ENCODE peak calls at places on chromosomes 6 and 20, in ten cellular contexts. One of them, this sample, is unnamed.

GRCh38 chr6:5401845-5402738 is 140.8 kb downstream of the FARS2 start:
- DNase-seq in SK-N-MC: no peak
- DNase-seq in T-helper 9 cell: no peak
- DNase-seq in astrocyte of the cerebellum: no peak
- DNase-seq in H4: peak; percentile 17
- DNase-seq in dermis microvascular lymphatic vessel endothelial cell: peak; percentile 12
- DNase-seq in activated naive CD8-positive, alpha-beta T cell treated with anti-CD3 and anti-CD28 coated beads, Interleukin-2, amount 10 ng/mL, durations not matched to agents 7 days and 5 days: no peak
- DNase-seq in GM06990: no peak
- DNase-seq in T follicular helper cell: no peak
- DNase-seq in T1000: no peak
- DNase-seq in this sample: no peak

GRCh38 chr6:13365320-13365719 is 37.0 kb upstream of the TBC1D7 start:
- DNase-seq in astrocyte of the cerebellum: no peak
- DNase-seq in T1000: no peak
- DNase-seq in dermis microvascular lymphatic vessel endothelial cell: no peak
- DNase-seq in T follicular helper cell: no peak
- DNase-seq in H4: no peak
- DNase-seq in T-helper 9 cell: no peak
- DNase-seq in GM06990: no peak
- DNase-seq in SK-N-MC: no peak
- DNase-seq in activated naive CD8-positive, alpha-beta T cell treated with anti-CD3 and anti-CD28 coated beads, Interleukin-2, amount 10 ng/mL, durations not matched to agents 7 days and 5 days: no peak
- DNase-seq in this sample: no peak

GRCh38 chr6:79631800-79632172 is 657 bp downstream of the SH3BGRL2 start:
- DNase-seq in H4: no peak
- DNase-seq in activated naive CD8-positive, alpha-beta T cell treated with anti-CD3 and anti-CD28 coated beads, Interleukin-2, amount 10 ng/mL, durations not matched to agents 7 days and 5 days: no peak
- DNase-seq in T follicular helper cell: no peak
- DNase-seq in T-helper 9 cell: no peak
- DNase-seq in astrocyte of the cerebellum: no peak
- DNase-seq in GM06990: no peak
- DNase-seq in SK-N-MC: no peak
- DNase-seq in dermis microvascular lymphatic vessel endothelial cell: no peak
- DNase-seq in T1000: no peak
- DNase-seq in this sample: no peak

GRCh38 chr20:61387204-61387958 is 135.3 kb downstream of the CDH4 start:
- DNase-seq in activated naive CD8-positive, alpha-beta T cell treated with anti-CD3 and anti-CD28 coated beads, Interleukin-2, amount 10 ng/mL, durations not matched to agents 7 days and 5 days: no peak
- DNase-seq in GM06990: no peak
- DNase-seq in astrocyte of the cerebellum: peak; percentile 6
- DNase-seq in SK-N-MC: no peak
- DNase-seq in dermis microvascular lymphatic vessel endothelial cell: no peak
- DNase-seq in T-helper 9 cell: no peak
- DNase-seq in H4: no peak
- DNase-seq in T follicular helper cell: no peak
- DNase-seq in T1000: no peak
- DNase-seq in this sample: peak; percentile 74

GRCh38 chr6:8182209-8182845 is 80.0 kb upstream of the EEF1E1 start:
- DNase-seq in T1000: no peak
- DNase-seq in H4: no peak
- DNase-seq in GM06990: no peak
- DNase-seq in SK-N-MC: no peak
- DNase-seq in T-helper 9 cell: no peak
- DNase-seq in astrocyte of the cerebellum: no peak
- DNase-seq in T follicular helper cell: no peak
- DNase-seq in dermis microvascular lymphatic vessel endothelial cell: no peak
- DNase-seq in activated naive CD8-positive, alpha-beta T cell treated with anti-CD3 and anti-CD28 coated beads, Interleukin-2, amount 10 ng/mL, durations not matched to agents 7 days and 5 days: no peak
- DNase-seq in this sample: no peak

GRCh38 chr6:28258877-28259777 is at the start of gene NKAPL:
- DNase-seq in activated naive CD8-positive, alpha-beta T cell treated with anti-CD3 and anti-CD28 coated beads, Interleukin-2, amount 10 ng/mL, durations not matched to agents 7 days and 5 days: peak; percentile 65
- DNase-seq in T1000: no peak
- DNase-seq in astrocyte of the cerebellum: no peak
- DNase-seq in dermis microvascular lymphatic vessel endothelial cell: peak; percentile 51
- DNase-seq in H4: no peak
- DNase-seq in SK-N-MC: no peak
- DNase-seq in GM06990: peak; percentile 7
- DNase-seq in T follicular helper cell: no peak
- DNase-seq in T-helper 9 cell: no peak
- DNase-seq in this sample: no peak

GRCh38 chr6:37083243-37084138 is 78.0 kb downstream of the FGD2 start:
- DNase-seq in T follicular helper cell: no peak
- DNase-seq in T1000: no peak
- DNase-seq in T-helper 9 cell: no peak
- DNase-seq in astrocyte of the cerebellum: no peak
- DNase-seq in dermis microvascular lymphatic vessel endothelial cell: no peak
- DNase-seq in SK-N-MC: no peak
- DNase-seq in H4: no peak
- DNase-seq in GM06990: no peak
- DNase-seq in activated naive CD8-positive, alpha-beta T cell treated with anti-CD3 and anti-CD28 coated beads, Interleukin-2, amount 10 ng/mL, durations not matched to agents 7 days and 5 days: no peak
- DNase-seq in this sample: no peak

GRCh38 chr20:21179796-21180195 is 53.9 kb downstream of the KIZ start:
- DNase-seq in T-helper 9 cell: no peak
- DNase-seq in SK-N-MC: no peak
- DNase-seq in activated naive CD8-positive, alpha-beta T cell treated with anti-CD3 and anti-CD28 coated beads, Interleukin-2, amount 10 ng/mL, durations not matched to agents 7 days and 5 days: no peak
- DNase-seq in astrocyte of the cerebellum: no peak
- DNase-seq in T follicular helper cell: no peak
- DNase-seq in dermis microvascular lymphatic vessel endothelial cell: no peak
- DNase-seq in H4: no peak
- DNase-seq in GM06990: no peak
- DNase-seq in T1000: no peak
- DNase-seq in this sample: no peak

GRCh38 chr6:43464337-43464736 is 9.0 kb upstream of the DLK2 start:
- DNase-seq in T follicular helper cell: no peak
- DNase-seq in SK-N-MC: no peak
- DNase-seq in GM06990: no peak
- DNase-seq in T1000: no peak
- DNase-seq in dermis microvascular lymphatic vessel endothelial cell: no peak
- DNase-seq in astrocyte of the cerebellum: no peak
- DNase-seq in T-helper 9 cell: no peak
- DNase-seq in H4: no peak
- DNase-seq in activated naive CD8-positive, alpha-beta T cell treated with anti-CD3 and anti-CD28 coated beads, Interleukin-2, amount 10 ng/mL, durations not matched to agents 7 days and 5 days: no peak
- DNase-seq in this sample: no peak

GRCh38 chr20:32581839-32582658 is 3.1 kb downstream of the NOL4L start:
- DNase-seq in T follicular helper cell: no peak
- DNase-seq in T1000: no peak
- DNase-seq in dermis microvascular lymphatic vessel endothelial cell: no peak
- DNase-seq in astrocyte of the cerebellum: no peak
- DNase-seq in H4: no peak
- DNase-seq in SK-N-MC: no peak
- DNase-seq in GM06990: no peak
- DNase-seq in T-helper 9 cell: no peak
- DNase-seq in activated naive CD8-positive, alpha-beta T cell treated with anti-CD3 and anti-CD28 coated beads, Interleukin-2, amount 10 ng/mL, durations not matched to agents 7 days and 5 days: no peak
- DNase-seq in this sample: no peak

GRCh38 chr20:2179233-2179580 is 77.6 kb downstream of the STK35 start:
- DNase-seq in T1000: no peak
- DNase-seq in astrocyte of the cerebellum: no peak
- DNase-seq in T follicular helper cell: no peak
- DNase-seq in activated naive CD8-positive, alpha-beta T cell treated with anti-CD3 and anti-CD28 coated beads, Interleukin-2, amount 10 ng/mL, durations not matched to agents 7 days and 5 days: no peak
- DNase-seq in GM06990: no peak
- DNase-seq in H4: no peak
- DNase-seq in dermis microvascular lymphatic vessel endothelial cell: no peak
- DNase-seq in T-helper 9 cell: no peak
- DNase-seq in SK-N-MC: no peak
- DNase-seq in this sample: no peak

GRCh38 chr6:90393232-90393884 is 96.7 kb upstream of the BACH2 start:
- DNase-seq in T follicular helper cell: peak; percentile 44
- DNase-seq in astrocyte of the cerebellum: no peak
- DNase-seq in SK-N-MC: peak; percentile 24
- DNase-seq in T-helper 9 cell: peak; percentile 53
- DNase-seq in dermis microvascular lymphatic vessel endothelial cell: peak; percentile 16
- DNase-seq in T1000: no peak
- DNase-seq in GM06990: no peak
- DNase-seq in activated naive CD8-positive, alpha-beta T cell treated with anti-CD3 and anti-CD28 coated beads, Interleukin-2, amount 10 ng/mL, durations not matched to agents 7 days and 5 days: peak; percentile 69
- DNase-seq in H4: peak; percentile 49
- DNase-seq in this sample: no peak

GRCh38 chr20:64106981-64107735 is at the start of gene NPBWR2:
- DNase-seq in GM06990: no peak
- DNase-seq in H4: no peak
- DNase-seq in T1000: no peak
- DNase-seq in astrocyte of the cerebellum: no peak
- DNase-seq in T follicular helper cell: no peak
- DNase-seq in dermis microvascular lymphatic vessel endothelial cell: no peak
- DNase-seq in activated naive CD8-positive, alpha-beta T cell treated with anti-CD3 and anti-CD28 coated beads, Interleukin-2, amount 10 ng/mL, durations not matched to agents 7 days and 5 days: peak; percentile 34
- DNase-seq in T-helper 9 cell: no peak
- DNase-seq in SK-N-MC: no peak
- DNase-seq in this sample: no peak

GRCh38 chr20:53805895-53806384 is 212.3 kb upstream of the ZNF217 start:
- DNase-seq in SK-N-MC: no peak
- DNase-seq in T-helper 9 cell: no peak
- DNase-seq in GM06990: no peak
- DNase-seq in H4: peak; percentile 51
- DNase-seq in astrocyte of the cerebellum: no peak
- DNase-seq in T1000: peak; percentile 86
- DNase-seq in T follicular helper cell: no peak
- DNase-seq in activated naive CD8-positive, alpha-beta T cell treated with anti-CD3 and anti-CD28 coated beads, Interleukin-2, amount 10 ng/mL, durations not matched to agents 7 days and 5 days: no peak
- DNase-seq in dermis microvascular lymphatic vessel endothelial cell: peak; percentile 34
- DNase-seq in this sample: peak; percentile 68

GRCh38 chr6:27541212-27541931 is 68.5 kb upstream of the ZNF184 start:
- DNase-seq in T follicular helper cell: no peak
- DNase-seq in SK-N-MC: no peak
- DNase-seq in H4: no peak
- DNase-seq in T1000: no peak
- DNase-seq in GM06990: no peak
- DNase-seq in T-helper 9 cell: no peak
- DNase-seq in activated naive CD8-positive, alpha-beta T cell treated with anti-CD3 and anti-CD28 coated beads, Interleukin-2, amount 10 ng/mL, durations not matched to agents 7 days and 5 days: no peak
- DNase-seq in dermis microvascular lymphatic vessel endothelial cell: no peak
- DNase-seq in astrocyte of the cerebellum: no peak
- DNase-seq in this sample: no peak

GRCh38 chr6:71585472-71585871 is 296.9 kb downstream of the OGFRL1 start:
- DNase-seq in GM06990: no peak
- DNase-seq in activated naive CD8-positive, alpha-beta T cell treated with anti-CD3 and anti-CD28 coated beads, Interleukin-2, amount 10 ng/mL, durations not matched to agents 7 days and 5 days: no peak
- DNase-seq in astrocyte of the cerebellum: no peak
- DNase-seq in dermis microvascular lymphatic vessel endothelial cell: no peak
- DNase-seq in SK-N-MC: no peak
- DNase-seq in T-helper 9 cell: no peak
- DNase-seq in T1000: no peak
- DNase-seq in T follicular helper cell: no peak
- DNase-seq in H4: no peak
- DNase-seq in this sample: no peak

GRCh38 chr6:84329077-84329476 is 101.6 kb upstream of the CEP162 start:
- DNase-seq in activated naive CD8-positive, alpha-beta T cell treated with anti-CD3 and anti-CD28 coated beads, Interleukin-2, amount 10 ng/mL, durations not matched to agents 7 days and 5 days: no peak
- DNase-seq in T1000: no peak
- DNase-seq in SK-N-MC: no peak
- DNase-seq in H4: no peak
- DNase-seq in GM06990: no peak
- DNase-seq in T follicular helper cell: no peak
- DNase-seq in dermis microvascular lymphatic vessel endothelial cell: no peak
- DNase-seq in T-helper 9 cell: no peak
- DNase-seq in astrocyte of the cerebellum: no peak
- DNase-seq in this sample: no peak

GRCh38 chr20:61349447-61350165 is 97.5 kb downstream of the CDH4 start:
- DNase-seq in H4: no peak
- DNase-seq in astrocyte of the cerebellum: no peak
- DNase-seq in activated naive CD8-positive, alpha-beta T cell treated with anti-CD3 and anti-CD28 coated beads, Interleukin-2, amount 10 ng/mL, durations not matched to agents 7 days and 5 days: no peak
- DNase-seq in T follicular helper cell: no peak
- DNase-seq in T1000: no peak
- DNase-seq in dermis microvascular lymphatic vessel endothelial cell: no peak
- DNase-seq in GM06990: no peak
- DNase-seq in SK-N-MC: no peak
- DNase-seq in T-helper 9 cell: no peak
- DNase-seq in this sample: no peak

GRCh38 chr6:168675933-168676551 is 235.1 kb downstream of the SMOC2 start:
- DNase-seq in dermis microvascular lymphatic vessel endothelial cell: no peak
- DNase-seq in GM06990: no peak
- DNase-seq in activated naive CD8-positive, alpha-beta T cell treated with anti-CD3 and anti-CD28 coated beads, Interleukin-2, amount 10 ng/mL, durations not matched to agents 7 days and 5 days: no peak
- DNase-seq in H4: no peak
- DNase-seq in T-helper 9 cell: no peak
- DNase-seq in SK-N-MC: no peak
- DNase-seq in astrocyte of the cerebellum: no peak
- DNase-seq in T follicular helper cell: no peak
- DNase-seq in T1000: no peak
- DNase-seq in this sample: no peak

GRCh38 chr6:10552237-10552810 is 31.2 kb downstream of the GCNT2 start:
- DNase-seq in SK-N-MC: no peak
- DNase-seq in activated naive CD8-positive, alpha-beta T cell treated with anti-CD3 and anti-CD28 coated beads, Interleukin-2, amount 10 ng/mL, durations not matched to agents 7 days and 5 days: no peak
- DNase-seq in T-helper 9 cell: no peak
- DNase-seq in astrocyte of the cerebellum: no peak
- DNase-seq in T1000: no peak
- DNase-seq in T follicular helper cell: no peak
- DNase-seq in H4: no peak
- DNase-seq in GM06990: no peak
- DNase-seq in dermis microvascular lymphatic vessel endothelial cell: no peak
- DNase-seq in this sample: no peak

GRCh38 chr6:66865771-66866170 is 1158.7 kb upstream of the EYS start:
- DNase-seq in activated naive CD8-positive, alpha-beta T cell treated with anti-CD3 and anti-CD28 coated beads, Interleukin-2, amount 10 ng/mL, durations not matched to agents 7 days and 5 days: no peak
- DNase-seq in SK-N-MC: no peak
- DNase-seq in GM06990: no peak
- DNase-seq in T follicular helper cell: no peak
- DNase-seq in T1000: no peak
- DNase-seq in astrocyte of the cerebellum: no peak
- DNase-seq in T-helper 9 cell: no peak
- DNase-seq in dermis microvascular lymphatic vessel endothelial cell: no peak
- DNase-seq in H4: no peak
- DNase-seq in this sample: no peak

GRCh38 chr6:167550936-167551633 is 226.2 kb downstream of the TTLL2 start:
- DNase-seq in T follicular helper cell: no peak
- DNase-seq in H4: no peak
- DNase-seq in activated naive CD8-positive, alpha-beta T cell treated with anti-CD3 and anti-CD28 coated beads, Interleukin-2, amount 10 ng/mL, durations not matched to agents 7 days and 5 days: no peak
- DNase-seq in T1000: no peak
- DNase-seq in T-helper 9 cell: no peak
- DNase-seq in SK-N-MC: no peak
- DNase-seq in GM06990: no peak
- DNase-seq in dermis microvascular lymphatic vessel endothelial cell: no peak
- DNase-seq in astrocyte of the cerebellum: peak; percentile 42
- DNase-seq in this sample: no peak

GRCh38 chr20:39451386-39451785 is 489.2 kb downstream of the DHX35 start:
- DNase-seq in SK-N-MC: no peak
- DNase-seq in H4: no peak
- DNase-seq in astrocyte of the cerebellum: no peak
- DNase-seq in T-helper 9 cell: no peak
- DNase-seq in GM06990: no peak
- DNase-seq in T follicular helper cell: no peak
- DNase-seq in dermis microvascular lymphatic vessel endothelial cell: no peak
- DNase-seq in T1000: no peak
- DNase-seq in activated naive CD8-positive, alpha-beta T cell treated with anti-CD3 and anti-CD28 coated beads, Interleukin-2, amount 10 ng/mL, durations not matched to agents 7 days and 5 days: no peak
- DNase-seq in this sample: no peak

GRCh38 chr20:4729265-4729664 is 7.6 kb downstream of the PRND start:
- DNase-seq in activated naive CD8-positive, alpha-beta T cell treated with anti-CD3 and anti-CD28 coated beads, Interleukin-2, amount 10 ng/mL, durations not matched to agents 7 days and 5 days: no peak
- DNase-seq in H4: no peak
- DNase-seq in dermis microvascular lymphatic vessel endothelial cell: no peak
- DNase-seq in SK-N-MC: no peak
- DNase-seq in T-helper 9 cell: no peak
- DNase-seq in T follicular helper cell: no peak
- DNase-seq in T1000: no peak
- DNase-seq in GM06990: no peak
- DNase-seq in astrocyte of the cerebellum: no peak
- DNase-seq in this sample: no peak

GRCh38 chr20:4763261-4763660 is 41.6 kb downstream of the PRND start:
- DNase-seq in T1000: no peak
- DNase-seq in dermis microvascular lymphatic vessel endothelial cell: no peak
- DNase-seq in T follicular helper cell: no peak
- DNase-seq in SK-N-MC: no peak
- DNase-seq in T-helper 9 cell: no peak
- DNase-seq in H4: no peak
- DNase-seq in GM06990: no peak
- DNase-seq in astrocyte of the cerebellum: no peak
- DNase-seq in activated naive CD8-positive, alpha-beta T cell treated with anti-CD3 and anti-CD28 coated beads, Interleukin-2, amount 10 ng/mL, durations not matched to agents 7 days and 5 days: no peak
- DNase-seq in this sample: no peak